ENCODE peak calls at places on chromosomes 12 and 14, in four cellular contexts. O is adrenal gland, N is body of pancreas, P is Peyer's patch. L is an unnamed sample.

GRCh38 chr12:48003226-48004038 is 844 bp downstream of the COL2A1 start:
- DNase-seq in O (no peak), N (no peak), P (no peak), L (no peak)

GRCh38 chr12:44847888-44848770 is 28.0 kb downstream of the NELL2 start:
- DNase-seq in O (no peak), N (no peak), P (no peak), L (no peak)

GRCh38 chr12:47999816-48000215 is 4.5 kb downstream of the COL2A1 start:
- DNase-seq in O (no peak), N (no peak), P (no peak), L (no peak)

GRCh38 chr14:90758959-90759358 is 57.3 kb downstream of the TTC7B start:
- DNase-seq in O (peak; percentile 43), N (peak; percentile 45), P (no peak), L (no peak)

GRCh38 chr12:53561590-53561953 is 54.3 kb upstream of the NPFF start:
- DNase-seq in O (no peak), N (no peak), P (no peak), L (no peak)

GRCh38 chr12:68536885-68537284 is 73.8 kb upstream of the RAP1B start:
- DNase-seq in O (no peak), N (no peak), P (no peak), L (no peak)

GRCh38 chr12:3752096-3752709 is 706 bp downstream of the CRACR2A start:
- DNase-seq in O (no peak), N (peak; percentile 61), P (peak; percentile 63), L (no peak)

GRCh38 chr12:27513155-27513824 is 10.7 kb upstream of the PPFIBP1 start:
- DNase-seq in O (no peak), N (no peak), P (no peak), L (no peak)

GRCh38 chr12:122061253-122061652 is 17.3 kb upstream of the MLXIP start:
- DNase-seq in O (no peak), N (no peak), P (no peak), L (no peak)

GRCh38 chr12:3131129-3131528 is 54.0 kb downstream of the TSPAN9 start:
- DNase-seq in O (no peak), N (no peak), P (no peak), L (no peak)

GRCh38 chr12:13359636-13360035 is 163.1 kb downstream of the EMP1 start:
- DNase-seq in O (no peak), N (no peak), P (no peak), L (no peak)
- H3K27ac ChIP-seq in O (no peak overlapping the region), N (no peak overlapping the region), P (no peak overlapping the region), L (no peak overlapping the region)

GRCh38 chr12:109053382-109054123 is 1.2 kb downstream of the USP30 start:
- DNase-seq in O (peak; percentile 22), N (no peak), P (no peak), L (no peak)

GRCh38 chr12:109052097-109052414 is 320 bp upstream of the USP30 start:
- DNase-seq in O (no peak), N (no peak), P (no peak), L (no peak)

GRCh38 chr12:109056891-109057290 is 4.5 kb downstream of the USP30 start:
- DNase-seq in O (no peak), N (no peak), P (no peak), L (no peak)

GRCh38 chr12:109054520-109054919 is 2.1 kb downstream of the USP30 start:
- DNase-seq in O (no peak), N (no peak), P (no peak), L (no peak)

DNA sequence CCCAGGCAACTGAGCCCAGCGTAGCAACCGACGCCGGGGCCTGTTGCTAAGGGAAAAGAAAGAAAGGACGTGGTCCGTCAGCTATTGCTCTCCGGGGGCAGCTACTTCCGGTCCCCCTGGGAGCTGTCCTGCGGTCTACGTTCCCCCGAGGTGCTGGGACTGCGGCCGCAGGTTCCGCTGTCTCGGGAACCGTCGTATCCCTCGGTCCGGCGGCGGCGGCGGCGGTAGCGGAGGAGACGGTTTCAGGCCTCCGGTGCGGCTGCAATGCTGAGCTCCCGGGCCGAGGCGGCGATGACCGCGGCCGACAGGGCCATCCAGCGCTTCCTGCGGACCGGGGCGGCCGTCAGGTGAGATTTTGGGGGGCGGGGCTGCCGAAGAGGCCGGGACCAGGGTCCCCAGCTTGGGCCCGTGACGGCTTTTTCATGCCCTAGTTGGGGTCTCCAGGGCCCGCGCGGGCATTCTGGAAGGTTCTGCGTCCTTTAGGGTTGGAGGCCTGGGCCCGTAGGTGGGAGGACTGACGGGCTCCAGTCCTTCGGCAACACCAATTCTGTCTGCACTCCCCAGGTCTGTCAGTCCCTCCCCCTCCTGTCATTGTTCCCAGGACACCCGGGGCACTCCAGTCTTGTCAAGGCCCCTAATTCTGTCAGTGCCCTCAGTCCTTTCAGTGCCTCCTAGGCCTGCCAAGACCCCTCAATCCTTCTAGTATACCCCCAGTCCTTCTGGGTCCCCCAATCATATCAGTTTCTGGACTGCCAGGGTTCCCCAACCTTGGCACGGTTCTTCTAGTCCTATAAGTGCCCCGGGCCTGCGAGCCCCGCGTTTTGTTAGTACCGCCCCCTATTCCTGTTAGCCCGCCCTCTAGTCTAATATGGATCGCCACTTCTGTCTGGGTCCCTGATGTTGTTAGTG is at the start of gene USP30:
- DNase-seq in O (peak; percentile 83), N (peak; percentile 89), P (peak; percentile 89), L (peak; percentile 68)
- TF ChIP-seq POLR2A in O (peak; percentile 74), N (peak; percentile 58), P (peak; percentile 53), L (no peak)

GRCh38 chr14:50061664-50062437 is 54.5 kb downstream of the VCPKMT start:
- DNase-seq in O (peak; percentile 59), N (peak; percentile 65), P (peak; percentile 86), L (peak; percentile 37)
- H3K27ac ChIP-seq in O (peak overlapping the region; percentile 74), N (peak overlapping the region; percentile 78), P (peak overlapping the region; percentile 90), L (peak overlapping the region; percentile 56)

DNA sequence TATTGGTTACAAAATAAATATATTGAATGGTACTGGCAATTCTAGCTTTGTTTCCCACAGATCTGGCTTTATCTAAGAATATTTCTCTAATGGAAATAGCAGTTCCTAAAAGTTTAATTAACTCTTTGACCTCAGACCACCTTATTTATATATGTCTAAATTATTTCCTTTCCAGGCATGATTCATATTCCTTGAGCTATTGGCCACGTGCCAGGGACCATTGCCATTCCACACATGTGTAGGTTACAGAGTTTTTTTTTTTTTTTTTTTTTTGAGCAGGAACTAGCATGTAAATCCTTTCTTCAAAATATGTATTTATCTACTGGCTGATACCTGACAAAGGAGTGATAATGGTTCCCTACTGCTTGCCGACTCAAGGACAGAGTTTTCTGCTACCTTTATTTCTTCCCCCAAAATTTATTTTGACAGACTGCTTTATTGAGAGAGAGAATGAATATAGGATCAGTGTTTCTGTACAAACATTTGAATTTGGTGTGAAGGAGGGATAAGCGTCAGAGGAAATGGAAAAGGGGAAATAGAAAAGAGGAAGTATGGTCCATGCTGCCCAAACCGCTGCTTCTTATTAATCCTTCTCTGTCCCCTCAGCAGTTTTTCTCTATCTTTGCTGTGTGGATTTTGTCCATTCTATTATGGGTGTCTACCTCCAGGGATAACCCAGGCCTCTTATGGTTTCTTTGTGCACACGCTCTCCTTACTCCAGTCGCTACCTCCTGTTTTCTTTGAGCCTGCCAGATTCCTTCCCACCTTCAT is 36.4 kb downstream of the PDE3A start:
- DNase-seq in O (no peak), N (peak; percentile 30), P (no peak), L (no peak)
- TF ChIP-seq POLR2A in O (no peak), N (no peak), P (no peak), L (no peak)

GRCh38 chr14:71411280-71411595 is 504.0 kb downstream of the PCNX1 start:
- DNase-seq in O (no peak), N (no peak), P (no peak), L (no peak)
- H3K27ac ChIP-seq in O (no peak overlapping the region), N (no peak overlapping the region), P (no peak overlapping the region), L (no peak overlapping the region)

DNA sequence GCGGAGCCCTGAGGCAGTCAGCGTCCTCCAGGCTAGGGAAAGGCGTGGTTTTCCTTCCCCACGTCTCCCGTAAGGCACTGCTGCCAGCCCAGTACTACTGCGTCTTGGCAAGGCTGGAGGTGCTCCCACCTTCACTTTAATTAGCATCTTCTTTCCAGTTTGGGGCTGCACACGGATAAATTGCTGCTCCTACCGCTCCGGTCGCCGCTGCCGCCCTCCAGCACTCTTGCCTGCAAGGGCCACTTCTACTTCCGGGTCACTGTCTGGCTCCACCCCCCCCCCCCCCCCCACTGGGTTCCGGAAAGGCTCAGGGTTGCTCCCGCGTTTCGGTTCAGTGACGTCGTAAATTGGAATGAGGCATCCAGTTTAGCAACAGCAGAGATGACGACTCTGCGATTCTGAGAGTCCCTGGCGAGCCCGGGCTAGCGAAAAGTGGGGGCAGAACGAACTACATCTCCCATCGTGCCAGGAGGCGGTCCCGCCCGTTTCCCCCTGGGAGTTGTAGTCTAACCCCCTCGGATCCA is at the start of gene NEDD8:
- DNase-seq in O (peak; percentile 96), N (peak; percentile 91), P (peak; percentile 94), L (peak; percentile 89)
- TF ChIP-seq POLR2A in O (no peak), N (peak; percentile 71), P (peak; percentile 47), L (peak; percentile 54)

DNA sequence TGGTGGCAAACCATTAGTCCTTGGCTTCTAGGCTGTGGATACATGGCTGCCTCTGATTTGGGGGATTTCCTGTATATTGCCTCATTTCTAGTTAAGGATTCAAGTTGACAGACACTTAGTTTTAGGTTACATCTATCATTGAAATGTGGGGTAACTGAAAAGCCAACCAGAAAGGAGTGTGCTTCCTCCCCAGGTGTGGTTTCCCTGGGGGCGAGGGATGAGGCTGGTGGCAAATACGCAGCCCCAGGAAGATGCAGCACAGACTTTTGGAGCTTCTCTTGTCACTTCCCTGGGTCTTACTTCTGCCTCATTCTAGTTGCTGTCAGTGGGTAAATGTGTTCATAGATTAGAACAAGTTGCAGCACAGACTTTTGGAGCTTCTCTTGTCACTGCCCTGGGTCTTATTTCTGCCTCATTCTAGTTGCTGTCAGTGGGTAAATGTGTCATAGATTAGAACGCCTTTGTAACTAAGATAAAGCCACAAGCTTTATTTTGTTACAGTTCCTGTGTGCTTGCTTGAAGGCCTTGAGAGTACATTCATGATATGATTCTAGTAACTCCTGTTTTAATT is 85.1 kb downstream of the BORCS5 start:
- DNase-seq in O (peak; percentile 40), N (no peak), P (no peak), L (no peak)
- H3K27ac ChIP-seq in O (peak overlapping the region; percentile 58), N (peak overlapping the region; percentile 65), P (peak overlapping the region; percentile 72), L (peak overlapping the region; percentile 57)

GRCh38 chr12:130500835-130501330 is 163.2 kb downstream of the PIWIL1 start:
- DNase-seq in O (no peak), N (no peak), P (no peak), L (no peak)

GRCh38 chr12:130499474-130499873 is 161.8 kb downstream of the PIWIL1 start:
- DNase-seq in O (no peak), N (no peak), P (no peak), L (no peak)

GRCh38 chr12:130497331-130497730 is 159.6 kb downstream of the PIWIL1 start:
- DNase-seq in O (no peak), N (no peak), P (no peak), L (no peak)

GRCh38 chr12:130497991-130498390 is 160.3 kb downstream of the PIWIL1 start:
- DNase-seq in O (no peak), N (no peak), P (no peak), L (no peak)

GRCh38 chr12:130498589-130499385 is 161.1 kb downstream of the PIWIL1 start:
- DNase-seq in O (no peak), N (no peak), P (no peak), L (no peak)
- TF ChIP-seq POLR2A in O (no peak), N (no peak), P (no peak), L (no peak)

L was measured in gastrocnemius medialis.